ENCODE peak calls at places on chromosomes 11 and 22, in ten cellular contexts. R is mesendoderm, V is tibial artery, T is Peyer's patch, F is GM23338, O is cardiac muscle cell, J is A549, L is trophoblast cell, I is body of pancreas, K is pancreas. G is an unnamed sample.

GRCh38 chr11:16841481-16841880 is 103.0 kb downstream of the C11orf58 start:
- DNase-seq in R (no peak), V (no peak), T (no peak), F (no peak), O (no peak), J (no peak), L (no peak), I (no peak), K (no peak), G (no peak)

GRCh38 chr11:17790453-17790852 is 55.9 kb downstream of the KCNC1 start:
- DNase-seq in R (no peak), V (no peak), T (no peak), F (no peak), O (peak; percentile 20), J (no peak), L (peak; percentile 11), I (no peak), K (no peak), G (no peak)

GRCh38 chr11:38680746-38681145 is 2082.7 kb upstream of the RAG2 start:
- DNase-seq in R (no peak), V (no peak), T (no peak), F (no peak), O (no peak), J (no peak), L (no peak), I (no peak), K (no peak), G (no peak)

GRCh38 chr11:12175694-12176241 is 65.4 kb downstream of the MICAL2 start:
- DNase-seq in R (peak; percentile 95), V (no peak), T (no peak), F (no peak), O (peak; percentile 80), J (peak; percentile 77), L (peak; percentile 69), I (no peak), K (no peak), G (no peak)

GRCh38 chr11:106614280-106614679 is 404.0 kb downstream of the GUCY1A2 start:
- DNase-seq in R (no peak), V (no peak), T (no peak), F (no peak), O (no peak), J (no peak), L (no peak), I (no peak), K (no peak), G (no peak)

GRCh38 chr11:125921042-125921441 is 16.7 kb downstream of the DDX25 start:
- DNase-seq in R (no peak), V (no peak), T (no peak), F (no peak), O (no peak), J (no peak), L (no peak), I (no peak), K (no peak), G (no peak)

GRCh38 chr11:47907499-47907898 is 59.3 kb upstream of the NUP160 start:
- DNase-seq in R (no peak), V (no peak), T (no peak), F (no peak), O (peak; percentile 86), J (no peak), L (peak; percentile 88), I (no peak), K (no peak), G (no peak)

GRCh38 chr11:126113515-126113957 is 50.9 kb upstream of the CDON start:
- DNase-seq in R (peak; percentile 91), V (peak; percentile 95), T (peak; percentile 89), F (no peak), O (peak; percentile 98), J (peak; percentile 88), L (peak; percentile 48), I (peak; percentile 96), K (peak; percentile 90), G (peak; percentile 28)

GRCh38 chr11:19101803-19102520 is 15.0 kb upstream of the ZDHHC13 start:
- DNase-seq in R (no peak), V (no peak), T (no peak), F (no peak), O (no peak), J (no peak), L (no peak), I (no peak), K (no peak), G (no peak)

GRCh38 chr22:46439576-46440465 is 97.6 kb downstream of the CELSR1 start:
- DNase-seq in R (no peak), V (no peak), T (no peak), F (no peak), O (no peak), J (no peak), L (no peak), I (no peak), K (no peak), G (no peak)

GRCh38 chr11:32118025-32118974 is 27.4 kb downstream of the RCN1 start:
- DNase-seq in R (no peak), V (no peak), T (no peak), F (no peak), O (peak; percentile 54), J (peak; percentile 24), L (peak; percentile 39), I (no peak), K (no peak), G (no peak)

GRCh38 chr22:37546436-37547248 is 13.6 kb upstream of the CDC42EP1 start:
- DNase-seq in R (peak; percentile 92), V (peak; percentile 67), T (peak; percentile 53), F (peak; percentile 87), O (peak; percentile 97), J (no peak), L (peak; percentile 83), I (peak; percentile 94), K (peak; percentile 89), G (peak; percentile 70)

GRCh38 chr11:3127706-3128355 is 37.3 kb downstream of the OSBPL5 start:
- DNase-seq in R (no peak), V (no peak), T (no peak), F (no peak), O (no peak), J (no peak), L (no peak), I (peak; percentile 10), K (peak; percentile 22), G (no peak)

DNA sequence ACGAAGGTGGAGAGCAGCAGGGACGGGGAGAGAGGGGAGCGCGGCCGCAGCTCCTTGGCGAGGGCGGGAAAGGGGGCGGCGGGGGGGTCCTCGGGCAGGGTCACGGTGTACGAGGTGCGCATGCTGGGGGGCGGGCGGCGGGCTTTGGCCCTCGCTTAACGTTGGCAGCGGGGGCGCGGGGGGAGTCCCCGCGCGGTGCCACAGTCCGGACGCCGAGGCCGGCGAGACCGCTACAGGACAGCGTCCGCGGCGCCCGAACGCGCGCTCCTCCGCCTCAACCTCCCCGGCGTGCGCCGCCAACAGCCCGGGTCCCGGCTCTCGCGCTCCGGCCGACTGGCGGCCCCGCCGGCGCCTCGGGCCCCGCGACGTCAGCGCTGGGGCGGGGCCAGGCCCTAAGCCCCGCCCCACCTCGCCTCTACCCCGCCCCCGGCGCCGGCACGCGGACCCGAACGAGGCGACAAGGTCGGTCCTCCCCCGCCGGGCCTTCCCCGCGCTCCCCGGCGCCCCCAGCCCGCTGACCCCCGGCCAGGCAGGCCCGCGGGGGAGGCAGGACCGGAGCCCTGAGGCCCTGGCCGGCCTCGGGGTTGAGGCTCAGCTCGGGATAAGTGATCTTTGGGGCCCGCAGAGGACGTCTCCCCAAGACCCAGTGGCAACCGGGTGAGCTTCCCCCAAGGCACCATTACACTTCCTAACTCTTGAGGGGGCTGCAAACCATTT is 17.5 kb downstream of the USP2 start:
- DNase-seq in R (peak; percentile 56), V (no peak), T (peak; percentile 82), F (peak; percentile 80), O (peak; percentile 46), J (no peak), L (peak; percentile 71), I (peak; percentile 67), K (peak; percentile 80), G (peak; percentile 86)
- H3K4me1 ChIP-seq in R (peaks cover 8% of the 10 kb centered on the region), V (peaks cover 64% of the 10 kb centered on the region), T (peaks cover 15% of the 10 kb centered on the region), F (peaks cover 44% of the 10 kb centered on the region), O (peaks cover 54% of the 10 kb centered on the region), J (peaks cover 73% of the 10 kb centered on the region), L (peaks cover 33% of the 10 kb centered on the region), I (peaks cover 66% of the 10 kb centered on the region), K (peaks cover 36% of the 10 kb centered on the region), G (peaks cover 33% of the 10 kb centered on the region)

GRCh38 chr11:113774174-113774503 is 647 bp upstream of the ZW10 start:
- DNase-seq in R (no peak), V (no peak), T (no peak), F (no peak), O (no peak), J (no peak), L (no peak), I (no peak), K (no peak), G (no peak)
- H3K4me3 ChIP-seq in R (no peak overlapping the region), V (peak overlapping the region; percentile 91), T (peak overlapping the region; percentile 60), F (peak overlapping the region; percentile 76), O (peak overlapping the region; percentile 93), J (peak overlapping the region; percentile 99), L (no peak overlapping the region), I (peak overlapping the region; percentile 55), K (peak overlapping the region; percentile 68), G (peak overlapping the region; percentile 87)

DNA sequence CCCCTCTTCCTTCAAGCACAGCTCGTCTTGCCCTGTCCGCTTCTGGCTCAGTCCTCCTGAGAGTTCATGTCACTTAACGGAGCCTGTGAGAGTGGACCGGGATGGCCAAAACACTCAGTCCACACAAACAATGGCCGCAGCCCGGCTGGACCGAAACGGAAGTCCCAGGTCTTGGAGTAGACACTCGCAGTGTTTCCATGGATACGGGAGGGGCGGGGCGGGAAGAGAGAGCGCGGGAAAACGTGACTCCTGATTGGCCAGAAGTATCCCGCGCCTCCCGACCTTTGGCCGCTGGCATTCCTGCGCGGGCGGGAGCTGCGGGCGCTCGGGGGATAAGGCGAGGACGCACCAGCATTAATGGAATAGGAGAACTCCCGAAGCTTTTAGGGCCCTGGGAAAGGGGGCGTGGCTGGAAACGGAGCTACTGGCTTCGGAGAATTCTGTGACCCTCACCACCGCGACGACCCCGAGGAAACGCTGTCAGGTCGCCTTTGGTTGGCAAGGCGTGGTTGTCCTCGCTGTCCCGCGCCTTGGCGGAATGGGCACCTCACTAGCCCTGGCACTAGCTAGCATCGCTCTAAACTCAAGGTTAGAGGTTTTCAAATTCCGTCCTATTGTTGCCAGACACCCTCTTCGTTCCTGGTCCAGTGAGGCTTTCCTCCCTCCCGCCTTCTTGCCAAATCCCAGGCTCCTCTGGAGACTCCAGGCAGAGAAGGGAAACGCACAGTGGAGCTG is at the start of the genes NLRP14 and ZNF214:
- DNase-seq in R (peak; percentile 98), V (peak; percentile 92), T (peak; percentile 97), F (peak; percentile 98), O (peak; percentile 96), J (peak; percentile 90), L (peak; percentile 95), I (peak; percentile 95), K (peak; percentile 95), G (peak; percentile 98)
- H3K27ac ChIP-seq in R (no peak within 1 kb of the TSS), V (peak within 1 kb of the TSS; percentile 83), T (peak within 1 kb of the TSS; percentile 73), F (no peak within 1 kb of the TSS), O (peak within 1 kb of the TSS; percentile 52), J (peak within 1 kb of the TSS; percentile 64), L (no peak within 1 kb of the TSS), I (peak within 1 kb of the TSS; percentile 79), K (peak within 1 kb of the TSS; percentile 33), G (no peak within 1 kb of the TSS)

DNA sequence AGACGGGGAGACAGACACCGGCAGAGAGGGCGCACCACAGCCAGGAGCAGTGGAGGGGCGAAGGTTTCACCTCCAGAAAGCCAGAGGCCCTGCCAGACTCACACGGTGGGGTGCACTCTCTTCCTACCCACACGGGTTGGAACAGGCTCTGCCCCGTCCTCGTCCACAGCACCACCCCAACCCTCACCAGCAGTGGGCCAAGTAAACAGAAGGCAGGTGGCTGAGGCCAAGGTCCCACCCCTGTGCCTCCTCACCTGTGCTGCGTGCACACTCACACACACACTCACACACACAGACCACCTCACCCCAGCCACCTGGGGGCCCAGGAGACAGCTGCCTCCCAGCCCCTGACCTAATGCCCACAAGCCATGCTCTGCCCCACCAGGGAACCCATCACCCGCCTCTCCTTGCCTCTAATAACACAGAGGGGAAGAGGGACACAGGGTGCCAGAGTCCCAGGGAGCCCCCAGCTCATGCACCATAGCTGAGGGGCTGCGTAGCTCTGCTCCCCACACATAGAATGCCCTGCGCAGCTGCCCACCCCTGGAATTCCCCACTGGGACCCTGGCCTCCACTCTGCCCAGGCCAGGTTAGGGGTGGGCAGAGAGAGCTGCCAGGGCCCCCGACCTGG is 3.1 kb downstream of the CYB5R3 start:
- DNase-seq in R (no peak), V (no peak), T (peak; percentile 71), F (no peak), O (no peak), J (no peak), L (no peak), I (peak; percentile 54), K (no peak), G (no peak)
- H3K4me1 ChIP-seq in R (peaks cover 6% of the 10 kb centered on the region), V (peaks cover 74% of the 10 kb centered on the region), T (peaks cover 18% of the 10 kb centered on the region), F (peaks cover 13% of the 10 kb centered on the region), O (peaks cover 55% of the 10 kb centered on the region), J (peaks cover 33% of the 10 kb centered on the region), L (peaks cover 25% of the 10 kb centered on the region), I (peaks cover 72% of the 10 kb centered on the region), K (peaks cover 33% of the 10 kb centered on the region), G (peaks cover 15% of the 10 kb centered on the region)